ENCODE peak calls at places on chromosomes 3 and 15, in nine cellular contexts. Q is amygdala; R is NT2/D1; I is Right ventricle myocardium superior; D is activated CD4-positive, alpha-beta T cell treated with anti-CD3 and anti-CD28 coated beads, Interleukin-2, amount 50 U/mL, for 1 hour; H is myocyte; N is MCF 10A; P is epithelial cell of esophagus; G is T-helper 2 cell. B is an unnamed sample.

GRCh38 chr15:78313383-78313782 is 14.0 kb upstream of the SKIC8 start:
- DNase-seq in I (no peak), R (no peak), N (no peak), G (no peak), P (no peak), Q (no peak), D (no peak), H (no peak), B (no peak)

GRCh38 chr3:153138267-153139210 is 23.5 kb upstream of the RAP2B start:
- DNase-seq in D (no peak), H (peak), N (peak), R (no peak), P (peak), I (peak), G (no peak), Q (no peak), B (peak)

GRCh38 chr15:95845862-95846515 is 484.5 kb upstream of the NR2F2 start:
- DNase-seq in I (peak), Q (no peak), G (no peak), D (no peak), R (no peak), N (peak), H (no peak), P (no peak), B (no peak)

GRCh38 chr3:13013994-13014754 is 59.1 kb downstream of the IQSEC1 start:
- DNase-seq in I (no peak), H (no peak), D (peak), N (no peak), P (no peak), G (no peak), R (no peak), Q (no peak), B (no peak)

GRCh38 chr3:143122608-143123352 is 3.2 kb downstream of the CHST2 start:
- DNase-seq in H (no peak), P (no peak), N (no peak), D (no peak), Q (no peak), I (no peak), G (no peak), R (no peak), B (no peak)

GRCh38 chr3:100170492-100170891 is 56.2 kb upstream of the FILIP1L start:
- DNase-seq in D (no peak), Q (no peak), G (no peak), N (no peak), H (peak), R (no peak), I (no peak), P (no peak), B (no peak)

GRCh38 chr15:99704444-99704838 is 28.8 kb downstream of the LYSMD4 start:
- DNase-seq in R (peak), Q (no peak), I (no peak), D (no peak), H (peak), G (no peak), N (peak), P (peak), B (peak)

GRCh38 chr15:99454941-99455795 is 110.6 kb upstream of the MEF2A start:
- DNase-seq in D (no peak), H (peak), P (peak), I (peak), Q (no peak), G (no peak), R (no peak), N (peak), B (peak)

GRCh38 chr15:76429661-76430060 is 93.1 kb downstream of the ISL2 start:
- DNase-seq in H (no peak), R (no peak), Q (no peak), G (no peak), N (no peak), I (no peak), P (no peak), D (no peak), B (no peak)

GRCh38 chr3:41716391-41716910 is 245.5 kb downstream of the ULK4 start:
- DNase-seq in I (no peak), R (no peak), N (peak), Q (no peak), P (peak), H (peak), D (no peak), G (no peak), B (peak)

GRCh38 chr3:66497982-66498671 is 2.7 kb downstream of the LRIG1 start:
- DNase-seq in Q (no peak), N (no peak), I (no peak), G (no peak), P (no peak), R (no peak), H (no peak), D (no peak), B (no peak)

GRCh38 chr3:58824285-58824684 is 157.7 kb upstream of the FAM3D start:
- DNase-seq in I (peak), G (peak), N (peak), D (peak), H (peak), P (peak), Q (no peak), R (peak), B (peak)

GRCh38 chr3:53195066-53195450 is 34.0 kb downstream of the PRKCD start:
- DNase-seq in D (no peak), Q (no peak), R (no peak), N (no peak), H (no peak), P (no peak), G (no peak), I (peak), B (no peak)

GRCh38 chr3:57142335-57142734 is 22.8 kb downstream of the IL17RD start:
- DNase-seq in R (no peak), H (no peak), Q (no peak), I (no peak), G (no peak), N (no peak), D (no peak), P (no peak), B (no peak)

GRCh38 chr15:69298697-69299441 is at the start of gene PAQR5:
- DNase-seq in I (peak), Q (no peak), P (peak), N (peak), D (no peak), G (no peak), H (peak), R (no peak), B (no peak)

GRCh38 chr15:98658831-98659699 is 10.7 kb downstream of the IGF1R start:
- DNase-seq in I (no peak), Q (no peak), N (peak), R (no peak), H (peak), G (no peak), P (peak), D (peak), B (peak)

GRCh38 chr15:78006567-78007205 is 70.8 kb downstream of the TBC1D2B start:
- DNase-seq in G (no peak), H (no peak), N (no peak), R (no peak), Q (no peak), D (no peak), I (peak), P (no peak), B (no peak)

GRCh38 chr3:29972594-29972993 is 633.8 kb upstream of the TGFBR2 start:
- DNase-seq in R (peak), H (peak), I (no peak), Q (no peak), D (no peak), N (no peak), P (no peak), G (no peak), B (peak)

GRCh38 chr3:59161048-59161447 is 111.2 kb upstream of the CFAP20DC start:
- DNase-seq in G (no peak), N (no peak), Q (no peak), H (no peak), R (no peak), I (no peak), P (no peak), D (no peak), B (no peak)